ENCODE peak calls at places on chromosomes 13 and 19, in six cellular contexts. F, Z, E, C, V and O are unnamed samples.

GRCh38 chr19:6092329-6093286 is 17.7 kb downstream of the RFX2 start:
- DNase-seq in F (peak; percentile 85), Z (no peak), E (no peak), C (peak; percentile 97), V (peak; percentile 25), O (peak; percentile 98)

GRCh38 chr13:30845297-30846214 is 60.5 kb upstream of the MEDAG start:
- DNase-seq in F (no peak), Z (no peak), E (no peak), C (no peak), V (no peak), O (no peak)

GRCh38 chr13:25943666-25944065 is 108.2 kb downstream of the SHISA2 start:
- DNase-seq in F (no peak), Z (no peak), E (no peak), C (no peak), V (no peak), O (peak; percentile 16)

GRCh38 chr19:58469241-58470013 is 2.5 kb downstream of the ZNF324 start:
- DNase-seq in F (no peak), Z (no peak), E (no peak), C (no peak), V (no peak), O (no peak)

GRCh38 chr13:31433756-31434155 is 234.0 kb downstream of the B3GLCT start:
- DNase-seq in F (no peak), Z (no peak), E (no peak), C (no peak), V (no peak), O (no peak)

GRCh38 chr13:82702513-82702912 is 1179.8 kb downstream of the SLITRK1 start:
- DNase-seq in F (no peak), Z (no peak), E (no peak), C (no peak), V (no peak), O (no peak)

GRCh38 chr19:2242092-2242537 is 5.5 kb downstream of the SF3A2 start:
- DNase-seq in F (no peak), Z (no peak), E (no peak), C (no peak), V (no peak), O (no peak)

GRCh38 chr19:14271830-14272229 is 65.9 kb upstream of the ADGRL1 start:
- DNase-seq in F (no peak), Z (no peak), E (no peak), C (no peak), V (no peak), O (no peak)

GRCh38 chr19:18294467-18294864 is 13.0 kb upstream of the JUND start:
- DNase-seq in F (no peak), Z (no peak), E (peak; percentile 82), C (peak; percentile 48), V (no peak), O (peak; percentile 48)

GRCh38 chr19:43555185-43555770 is 20.0 kb downstream of the XRCC1 start:
- DNase-seq in F (peak; percentile 69), Z (peak; percentile 68), E (peak; percentile 78), C (peak; percentile 53), V (peak; percentile 88), O (peak; percentile 61)

GRCh38 chr13:110392510-110393233 is 85.6 kb downstream of the COL4A2 start:
- DNase-seq in F (peak; percentile 67), Z (no peak), E (no peak), C (no peak), V (no peak), O (no peak)

GRCh38 chr19:38744906-38745305 is 632 bp upstream of the CAPN12 start:
- DNase-seq in F (no peak), Z (no peak), E (no peak), C (peak; percentile 0), V (no peak), O (no peak)

GRCh38 chr19:19822148-19822429 is 539 bp upstream of the ZNF506 start:
- DNase-seq in F (peak; percentile 1), Z (peak; percentile 39), E (no peak), C (no peak), V (no peak), O (no peak)

GRCh38 chr13:106349080-106349841 is 186.2 kb downstream of the EFNB2 start:
- DNase-seq in F (peak; percentile 27), Z (no peak), E (no peak), C (peak; percentile 90), V (peak; percentile 67), O (peak; percentile 85)

GRCh38 chr13:105597573-105597972 is 937.9 kb downstream of the EFNB2 start:
- DNase-seq in F (no peak), Z (no peak), E (no peak), C (no peak), V (no peak), O (no peak)

GRCh38 chr13:26759907-26760834 is at the start of gene GPR12:
- DNase-seq in F (no peak), Z (no peak), E (no peak), C (no peak), V (no peak), O (no peak)

GRCh38 chr13:40503966-40504591 is 162.4 kb downstream of the FOXO1 start:
- DNase-seq in F (peak; percentile 83), Z (no peak), E (no peak), C (peak; percentile 96), V (no peak), O (peak; percentile 96)

GRCh38 chr13:110183925-110184324 is 123.0 kb downstream of the COL4A1 start:
- DNase-seq in F (peak; percentile 2), Z (no peak), E (no peak), C (no peak), V (no peak), O (no peak)

GRCh38 chr13:43979492-43979891 is 99.8 kb downstream of the LACC1 start:
- DNase-seq in F (no peak), Z (no peak), E (no peak), C (no peak), V (no peak), O (no peak)

GRCh38 chr13:26254583-26255102 is 714 bp downstream of the CDK8 start:
- DNase-seq in F (peak; percentile 23), Z (peak; percentile 54), E (peak; percentile 20), C (peak; percentile 71), V (peak; percentile 53), O (peak; percentile 54)

GRCh38 chr19:1401138-1401888 is at the start of gene GAMT:
- DNase-seq in F (no peak), Z (no peak), E (peak; percentile 28), C (no peak), V (peak; percentile 55), O (no peak)